ENCODE peak calls at places on chromosomes 5 and 9, in ten cellular contexts. B is H1, P is caudate nucleus, N is stomach, S is tibial nerve, U is cardiac muscle cell, O is fibroblast of lung, E is transverse colon, Z is neuronal stem cell, G is mammary epithelial cell. W is an unnamed sample.

GRCh38 chr5:10479226-10479721 is 37.6 kb downstream of the ROPN1L start:
- DNase-seq in O (peak; percentile 88), B (no peak), S (no peak), U (no peak), E (peak; percentile 85), G (peak; percentile 77), Z (no peak), N (peak; percentile 47), P (no peak), W (no peak)

GRCh38 chr9:101727621-101728524 is 10.6 kb downstream of the GRIN3A start:
- DNase-seq in S (no peak), Z (no peak), O (no peak), B (no peak), P (no peak), G (no peak), U (peak; percentile 16), E (peak; percentile 21), N (no peak), W (no peak)

GRCh38 chr9:137581361-137582285 is 2.9 kb upstream of the DPH7 start:
- DNase-seq in G (no peak), U (no peak), B (no peak), S (no peak), Z (no peak), O (no peak), E (no peak), P (no peak), N (no peak), W (no peak)

GRCh38 chr9:118586978-118587377 is 782.3 kb downstream of the BRINP1 start:
- DNase-seq in S (no peak), O (no peak), P (no peak), E (no peak), U (no peak), G (no peak), N (no peak), B (no peak), Z (no peak), W (no peak)

GRCh38 chr5:73764586-73764985 is 138.6 kb downstream of the ARHGEF28 start:
- DNase-seq in O (peak; percentile 73), B (no peak), S (no peak), U (no peak), G (peak; percentile 68), E (no peak), Z (no peak), P (no peak), N (no peak), W (no peak)

GRCh38 chr9:14908221-14909206 is 1.7 kb downstream of the FREM1 start:
- DNase-seq in O (no peak), P (no peak), B (no peak), Z (no peak), E (no peak), U (peak; percentile 44), G (no peak), N (no peak), S (no peak), W (no peak)

GRCh38 chr5:91357012-91357634 is 26.0 kb downstream of the ARRDC3 start:
- DNase-seq in U (peak; percentile 33), Z (no peak), P (no peak), B (no peak), G (no peak), E (no peak), N (peak; percentile 58), S (no peak), O (no peak), W (no peak)

GRCh38 chr5:56003633-56004032 is 8.9 kb upstream of the IL6ST start:
- DNase-seq in S (no peak), G (no peak), Z (no peak), B (no peak), P (no peak), O (peak; percentile 33), U (no peak), E (no peak), N (no peak), W (no peak)

GRCh38 chr9:77748214-77748772 is 100.2 kb upstream of the GNA14 start:
- DNase-seq in E (no peak), P (no peak), O (no peak), G (no peak), S (no peak), Z (no peak), B (no peak), N (no peak), U (no peak), W (no peak)

GRCh38 chr9:76701441-76702031 is 62.7 kb upstream of the PCA3 start:
- DNase-seq in N (no peak), E (no peak), O (peak; percentile 92), Z (peak; percentile 37), G (no peak), B (no peak), U (no peak), P (no peak), S (no peak), W (no peak)

GRCh38 chr5:170393235-170393634 is 4.1 kb upstream of the KCNMB1 start:
- DNase-seq in P (no peak), Z (no peak), G (no peak), E (no peak), U (no peak), S (no peak), O (no peak), N (no peak), B (no peak), W (no peak)

GRCh38 chr9:131418143-131419028 is 24.5 kb downstream of the PRRC2B start:
- DNase-seq in O (no peak), N (peak; percentile 70), E (peak; percentile 35), P (peak; percentile 40), U (no peak), S (no peak), Z (no peak), B (no peak), G (no peak), W (no peak)

GRCh38 chr9:131419716-131420115 is 25.8 kb downstream of the PRRC2B start:
- DNase-seq in P (no peak), E (no peak), O (no peak), Z (no peak), N (no peak), U (no peak), B (no peak), G (no peak), S (no peak), W (no peak)

GRCh38 chr9:131420913-131421312 is 27.0 kb downstream of the PRRC2B start:
- DNase-seq in E (no peak), P (no peak), S (no peak), Z (no peak), O (peak; percentile 40), U (no peak), B (no peak), G (peak; percentile 47), N (no peak), W (no peak)

GRCh38 chr9:131417264-131418142 is 23.6 kb downstream of the PRRC2B start:
- DNase-seq in O (no peak), B (no peak), G (no peak), S (no peak), U (no peak), N (no peak), Z (no peak), P (no peak), E (no peak), W (no peak)

GRCh38 chr9:131419029-131419614 is 25.2 kb downstream of the PRRC2B start:
- DNase-seq in U (no peak), B (no peak), P (no peak), N (no peak), O (no peak), G (no peak), S (no peak), Z (no peak), E (no peak), W (no peak)
- H3K27ac ChIP-seq in U (peak overlapping the region; percentile 78), B (no peak overlapping the region), P (peak overlapping the region; percentile 86), N (peak overlapping the region; percentile 60), O (peak overlapping the region; percentile 34), G (no peak overlapping the region), S (peak overlapping the region; percentile 41), Z (peak overlapping the region; percentile 16), E (peak overlapping the region; percentile 68), W (peak overlapping the region; percentile 64)

DNA sequence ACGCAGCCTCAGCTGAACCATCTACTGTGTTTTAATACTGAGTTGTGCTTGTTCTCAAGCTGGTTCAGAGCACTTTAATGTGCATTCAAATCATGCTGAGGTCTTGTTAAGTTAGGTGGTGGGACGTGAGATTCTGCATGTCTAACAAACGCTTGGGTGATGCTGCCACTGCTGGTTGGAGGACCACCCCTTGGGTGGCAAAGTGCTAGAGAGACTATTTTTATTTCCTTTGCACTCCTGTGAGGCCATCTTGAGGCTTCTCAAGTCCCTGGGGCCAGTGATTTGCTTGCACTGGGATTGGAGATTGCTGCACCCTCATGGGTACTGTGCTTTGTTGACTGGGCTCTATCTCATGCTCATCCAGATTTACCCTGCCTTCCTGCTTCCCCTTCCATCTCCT is 45.4 kb upstream of the SUB1 start:
- DNase-seq in N (no peak), O (no peak), U (no peak), G (no peak), P (no peak), E (no peak), S (no peak), B (no peak), Z (no peak), W (no peak)
- H3K27ac ChIP-seq in N (no peak overlapping the region), O (no peak overlapping the region), U (no peak overlapping the region), G (no peak overlapping the region), P (no peak overlapping the region), E (no peak overlapping the region), S (no peak overlapping the region), B (no peak overlapping the region), Z (no peak overlapping the region), W (no peak overlapping the region)

DNA sequence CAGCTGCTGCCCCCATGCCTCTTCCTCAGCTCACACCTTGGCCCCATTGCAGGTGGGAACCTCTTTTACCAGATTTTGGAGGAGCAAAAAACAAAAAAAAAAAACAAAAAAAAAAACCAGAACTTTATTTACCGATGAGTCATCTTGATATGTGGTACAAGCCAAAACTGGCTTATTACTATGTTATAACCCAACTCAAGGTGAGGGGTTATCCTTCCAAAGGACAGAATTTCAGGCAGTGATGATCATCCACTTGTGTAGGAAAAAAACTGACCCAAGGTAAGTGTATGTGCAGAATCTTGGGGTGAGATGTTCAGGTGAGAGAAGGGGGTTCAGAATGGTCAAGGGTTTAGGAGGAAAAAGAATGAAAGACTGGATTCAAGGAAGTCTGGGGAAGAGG is 142.6 kb upstream of the FST start:
- DNase-seq in G (peak; percentile 33), O (no peak), Z (no peak), P (no peak), B (no peak), E (no peak), U (no peak), S (no peak), N (no peak), W (no peak)
- H3K27ac ChIP-seq in G (peak overlapping the region; percentile 74), O (no peak overlapping the region), Z (no peak overlapping the region), P (no peak overlapping the region), B (no peak overlapping the region), E (no peak overlapping the region), U (no peak overlapping the region), S (no peak overlapping the region), N (no peak overlapping the region), W (no peak overlapping the region)

DNA sequence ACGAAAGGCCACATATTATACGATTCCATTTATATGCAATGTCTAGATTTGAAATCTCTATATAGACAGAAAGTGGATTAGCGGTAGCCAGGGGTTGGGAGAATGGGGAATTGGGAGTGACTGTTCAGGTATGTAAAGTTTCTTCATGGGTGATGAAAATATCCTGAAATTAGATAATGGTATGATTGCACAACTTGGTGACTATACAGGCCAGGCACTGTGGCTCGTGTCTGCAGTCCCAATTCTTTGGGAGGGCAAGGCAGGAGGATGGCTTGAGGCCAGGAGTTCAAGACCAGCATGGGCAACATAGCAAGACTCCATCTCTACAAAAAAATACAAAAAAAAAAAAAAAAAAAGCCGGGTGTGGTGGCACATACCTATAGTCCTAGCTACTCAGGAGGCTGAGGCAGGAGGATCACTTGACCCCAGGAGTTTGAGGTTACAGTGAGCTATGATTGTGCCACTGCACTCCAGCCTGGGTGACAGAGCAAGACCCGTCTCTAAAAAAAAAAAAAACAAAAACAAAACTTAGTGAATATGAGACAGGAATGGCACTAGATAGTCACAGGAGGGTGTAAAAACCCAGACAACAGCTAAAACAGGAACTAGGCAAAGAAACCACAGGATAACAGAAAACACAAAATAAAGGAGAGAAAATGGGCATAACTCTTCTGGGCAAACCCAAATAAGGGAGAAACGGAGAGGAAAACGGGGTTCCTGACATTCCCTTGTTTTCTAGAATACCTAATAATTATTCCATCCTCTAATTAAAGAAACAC is 72.1 kb upstream of the ZNF618 start:
- DNase-seq in G (no peak), Z (no peak), U (no peak), S (no peak), N (no peak), O (no peak), P (no peak), E (no peak), B (no peak), W (no peak)
- H3K27ac ChIP-seq in G (no peak overlapping the region), Z (no peak overlapping the region), U (no peak overlapping the region), S (no peak overlapping the region), N (no peak overlapping the region), O (no peak overlapping the region), P (no peak overlapping the region), E (no peak overlapping the region), B (no peak overlapping the region), W (no peak overlapping the region)

W was measured in substantia nigra.